ENCODE peak calls at places on chromosomes 1 and 21, in ten cellular contexts. H is AG04450; P is COR-L47; A is GF-D8; W is stimulated activated CD4-positive, alpha-beta T cell treated with anti-CD3 and anti-CD28 coated beads, Interleukin-2, amount 100 ng/mL, for 24 hours; C is fibroblast of the aortic adventitia; B is RCC 7860; G is endothelial cell; U is NCI-H1092; M is naive thymus-derived CD8-positive, alpha-beta T cell. Y is an unnamed sample.

GRCh38 chr1:160862151-160863061 is at the start of gene CD244:
- DNase-seq in A (peak; percentile 92), U (no peak), B (no peak), C (no peak), G (no peak), H (no peak), M (no peak), W (peak; percentile 48), P (no peak), Y (no peak)

GRCh38 chr1:247297263-247298123 is 34.2 kb downstream of the ZNF496 start:
- DNase-seq in B (no peak), A (no peak), G (no peak), U (no peak), C (no peak), W (no peak), P (no peak), H (no peak), M (no peak), Y (no peak)

GRCh38 chr1:26020941-26021646 is 481 bp upstream of the EXTL1 start:
- DNase-seq in P (no peak), C (no peak), M (no peak), A (no peak), B (no peak), W (no peak), U (no peak), H (no peak), G (no peak), Y (no peak)

GRCh38 chr1:202624781-202625108 is 85.5 kb downstream of the SYT2 start:
- DNase-seq in W (no peak), G (no peak), A (no peak), M (no peak), U (no peak), H (no peak), B (no peak), C (no peak), P (no peak), Y (no peak)

GRCh38 chr1:118504867-118505266 is 319.8 kb upstream of the SPAG17 start:
- DNase-seq in A (no peak), W (no peak), M (no peak), P (no peak), C (no peak), U (peak; percentile 38), H (no peak), B (no peak), G (no peak), Y (no peak)

GRCh38 chr1:180343931-180344406 is 113.9 kb downstream of the LHX4 start:
- DNase-seq in G (no peak), M (no peak), C (peak; percentile 42), P (peak; percentile 89), W (no peak), H (no peak), A (peak; percentile 85), B (peak; percentile 16), U (peak; percentile 93), Y (no peak)

GRCh38 chr1:222909586-222909985 is 94.7 kb downstream of the DISP1 start:
- DNase-seq in U (no peak), W (no peak), P (no peak), M (no peak), B (no peak), H (no peak), A (no peak), G (no peak), C (peak; percentile 86), Y (no peak)

GRCh38 chr21:28207776-28208175 is 784.9 kb downstream of the LTN1 start:
- DNase-seq in A (no peak), U (no peak), W (no peak), M (no peak), P (no peak), H (peak; percentile 45), G (no peak), B (no peak), C (peak; percentile 85), Y (no peak)

GRCh38 chr1:214514032-214514818 is 37.2 kb downstream of the PTPN14 start:
- DNase-seq in P (no peak), C (peak; percentile 44), A (no peak), W (no peak), H (no peak), B (no peak), U (no peak), G (no peak), M (no peak), Y (no peak)

GRCh38 chr1:59556802-59557548 is 257.8 kb upstream of the HOOK1 start:
- DNase-seq in W (no peak), P (no peak), B (no peak), M (no peak), C (no peak), A (no peak), H (no peak), U (no peak), G (no peak), Y (peak; percentile 81)

GRCh38 chr21:26758083-26758861 is 86.9 kb downstream of the ADAMTS1 start:
- DNase-seq in P (no peak), A (no peak), H (no peak), M (no peak), U (no peak), W (no peak), C (peak; percentile 18), G (no peak), B (no peak), Y (no peak)

GRCh38 chr1:47407481-47407880 is 8.6 kb upstream of the FOXE3 start:
- DNase-seq in M (no peak), G (no peak), P (no peak), C (no peak), B (no peak), U (no peak), W (no peak), A (no peak), H (no peak), Y (no peak)

GRCh38 chr1:3460653-3461237 is 6.3 kb downstream of the ARHGEF16 start:
- DNase-seq in G (no peak), B (peak; percentile 77), W (no peak), A (no peak), M (no peak), P (no peak), H (no peak), C (no peak), U (no peak), Y (no peak)

GRCh38 chr1:228210076-228210651 is 2.3 kb downstream of the OBSCN start:
- DNase-seq in H (no peak), U (no peak), C (no peak), G (no peak), M (no peak), W (no peak), A (no peak), B (peak; percentile 23), P (no peak), Y (no peak)

GRCh38 chr1:220894025-220894923 is 15.0 kb downstream of the HLX start:
- DNase-seq in P (no peak), W (no peak), B (no peak), A (no peak), H (no peak), G (no peak), U (no peak), C (no peak), M (no peak), Y (no peak)

GRCh38 chr1:1779691-1780597 is 1.7 kb upstream of the NADK start:
- DNase-seq in H (no peak), P (no peak), W (peak; percentile 53), U (no peak), G (no peak), C (peak; percentile 78), M (no peak), B (peak; percentile 20), A (peak; percentile 88), Y (peak; percentile 30)

GRCh38 chr1:168688679-168689657 is 40.0 kb downstream of the DPT start:
- DNase-seq in A (no peak), W (no peak), C (no peak), G (no peak), P (peak; percentile 25), B (no peak), H (no peak), M (no peak), U (peak; percentile 13), Y (no peak)

GRCh38 chr1:99149952-99150351 is 114.3 kb upstream of the PLPPR4 start:
- DNase-seq in B (no peak), C (no peak), W (no peak), G (no peak), M (no peak), H (no peak), P (no peak), A (no peak), U (no peak), Y (no peak)

GRCh38 chr1:224864006-224864405 is 65.5 kb upstream of the DNAH14 start:
- DNase-seq in B (no peak), M (no peak), C (peak; percentile 35), W (no peak), U (no peak), P (no peak), G (no peak), H (no peak), A (no peak), Y (no peak)

GRCh38 chr1:235297579-235297978 is 30.4 kb downstream of the ARID4B start:
- DNase-seq in M (no peak), C (no peak), H (no peak), A (peak; percentile 14), U (no peak), P (no peak), B (no peak), W (no peak), G (no peak), Y (no peak)

GRCh38 chr1:111570781-111571181 is 48.8 kb upstream of the RAP1A start:
- DNase-seq in B (no peak), P (no peak), G (peak; percentile 31), H (no peak), U (no peak), A (no peak), C (no peak), W (peak; percentile 39), M (no peak), Y (no peak)

GRCh38 chr1:11653616-11654570 is at the start of gene FBXO2:
- DNase-seq in G (no peak), H (no peak), M (peak; percentile 21), P (no peak), A (no peak), B (no peak), U (no peak), W (no peak), C (no peak), Y (no peak)

GRCh38 chr1:40385437-40386310 is 12.1 kb downstream of the SMAP2 start:
- DNase-seq in A (peak; percentile 71), P (no peak), B (no peak), M (peak; percentile 26), G (no peak), H (no peak), W (peak; percentile 56), C (no peak), U (no peak), Y (no peak)